ENCODE peak calls at places on chromosomes 4 and X, in nine cellular contexts. Y is aorta; G is GM23338; K is PC-3; U is effector memory CD4-positive, alpha-beta T cell; B is fibroblast of lung; D is GM12878; H is NT2/D1; Q is GM23248. T is an unnamed sample.
A peak's percentile ranks its signal among the peaks of the same experiment; 100 is the strongest.

GRCh38 chrX:39886282-39886681 is 211.5 kb downstream of the BCOR start:
- DNase-seq in H (no peak), K (no peak), Q (peak; percentile 18), G (no peak), Y (no peak), D (no peak), B (no peak), U (no peak), T (no peak)

GRCh38 chr4:86837651-86838050 is 11.5 kb downstream of the SLC10A6 start:
- DNase-seq in U (no peak), B (no peak), Q (no peak), H (no peak), G (no peak), D (no peak), K (no peak), Y (no peak), T (no peak)

GRCh38 chr4:8607603-8608481 is 15.3 kb downstream of the CPZ start:
- DNase-seq in U (no peak), D (no peak), Q (peak; percentile 38), H (no peak), G (peak; percentile 88), B (no peak), K (peak; percentile 7), Y (no peak), T (no peak)

GRCh38 chrX:15675490-15675921 is 10.9 kb upstream of the CLTRN start:
- DNase-seq in H (peak; percentile 60), D (no peak), Y (peak; percentile 95), U (peak; percentile 75), Q (peak; percentile 83), G (peak; percentile 80), K (peak; percentile 80), B (no peak), T (peak; percentile 68)

GRCh38 chr4:8165374-8165896 is 6.8 kb upstream of the ABLIM2 start:
- DNase-seq in U (no peak), Y (no peak), H (no peak), Q (peak; percentile 28), G (no peak), D (no peak), K (no peak), B (no peak), T (no peak)

GRCh38 chr4:138248058-138248457 is 5.9 kb upstream of the SLC7A11 start:
- DNase-seq in H (no peak), G (no peak), K (no peak), Q (no peak), B (no peak), U (no peak), D (no peak), Y (no peak), T (no peak)

GRCh38 chrX:39900788-39901170 is 197.0 kb downstream of the BCOR start:
- DNase-seq in D (no peak), H (no peak), Q (peak; percentile 30), U (no peak), G (peak; percentile 7), K (no peak), B (no peak), Y (no peak), T (no peak)

GRCh38 chr4:149825336-149825735 is 9.7 kb upstream of the IQCM start:
- DNase-seq in G (no peak), Q (peak; percentile 14), B (peak; percentile 5), H (no peak), K (peak; percentile 59), D (no peak), U (no peak), Y (no peak), T (no peak)

GRCh38 chr4:155376387-155377268 is at the start of gene MAP9:
- DNase-seq in Y (peak; percentile 95), K (peak; percentile 94), B (peak; percentile 99), U (peak; percentile 87), H (peak; percentile 89), G (peak; percentile 99), Q (peak; percentile 75), D (peak; percentile 78), T (peak; percentile 86)

GRCh38 chr4:99749445-99750391 is 66.9 kb upstream of the DAPP1 start:
- DNase-seq in Y (no peak), U (no peak), B (no peak), D (no peak), K (no peak), H (no peak), G (no peak), Q (no peak), T (no peak)

GRCh38 chrX:72094894-72095293 is 36.8 kb downstream of the RTL5 start:
- DNase-seq in B (peak; percentile 23), U (peak; percentile 77), Q (no peak), K (no peak), G (peak; percentile 46), H (no peak), Y (no peak), D (no peak), T (no peak)

GRCh38 chrX:56782791-56783449 is 53.9 kb downstream of the NBDY start:
- DNase-seq in K (no peak), D (no peak), U (no peak), G (no peak), B (no peak), Q (no peak), Y (peak; percentile 83), H (no peak), T (no peak)

GRCh38 chr4:2469192-2469984 is 482 bp downstream of the RNF4 start:
- DNase-seq in U (peak; percentile 67), G (peak; percentile 82), B (peak; percentile 42), K (peak; percentile 30), Y (peak; percentile 82), Q (peak; percentile 63), D (no peak), H (no peak), T (peak; percentile 23)

GRCh38 chrX:40063555-40063954 is 34.2 kb downstream of the BCOR start:
- DNase-seq in U (no peak), H (no peak), D (no peak), K (no peak), B (no peak), Y (peak; percentile 31), G (no peak), Q (no peak), T (no peak)

GRCh38 chrX:102651968-102652744 is 873 bp downstream of the GPRASP1 start:
- DNase-seq in H (peak; percentile 23), Y (peak; percentile 73), K (no peak), Q (peak; percentile 52), D (no peak), U (peak; percentile 44), B (peak; percentile 35), G (peak; percentile 69), T (peak; percentile 22)

GRCh38 chrX:87621697-87622096 is 104.1 kb downstream of the KLHL4 start:
- DNase-seq in H (no peak), B (peak; percentile 76), G (no peak), U (no peak), D (no peak), Q (no peak), K (peak; percentile 7), Y (no peak), T (no peak)

GRCh38 chrX:42131856-42132255 is 208.5 kb upstream of the CASK start:
- DNase-seq in H (no peak), D (no peak), Y (no peak), U (no peak), Q (peak; percentile 6), G (no peak), K (peak; percentile 44), B (no peak), T (no peak)

GRCh38 chr4:90246841-90247240 is 119.6 kb downstream of the CCSER1 start:
- DNase-seq in B (no peak), K (peak; percentile 12), Y (no peak), D (no peak), U (no peak), G (no peak), Q (no peak), H (no peak), T (no peak)

DNA sequence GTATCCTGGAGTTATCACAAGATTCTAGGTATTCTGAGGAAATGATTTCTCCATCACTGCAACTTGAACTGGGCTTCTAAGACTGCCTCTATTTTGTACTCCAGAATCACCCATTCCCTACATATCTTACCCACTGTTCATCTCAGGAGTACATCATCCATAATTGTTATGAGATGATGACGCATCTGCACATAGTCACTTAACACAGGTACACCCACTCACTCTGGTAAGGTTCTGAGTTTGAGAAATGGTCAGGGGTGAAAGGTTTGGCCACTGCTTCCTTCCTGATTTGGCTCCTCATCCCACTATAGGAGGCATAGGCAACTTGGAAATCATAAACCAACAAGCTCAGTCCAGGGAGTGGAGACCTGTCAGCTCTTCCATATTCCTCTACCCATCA is 143.9 kb downstream of the GLRA2 start:
- DNase-seq in D (no peak), Q (no peak), Y (no peak), B (peak; percentile 46), G (no peak), U (no peak), K (peak; percentile 56), H (no peak), T (no peak)
- H3K4me1 ChIP-seq in D (peaks cover 12% of the 10 kb centered on the region), Q (peaks cover 7% of the 10 kb centered on the region), Y (no peaks in the 10 kb centered on the region), B (peaks cover 3% of the 10 kb centered on the region), G (no peaks in the 10 kb centered on the region), U (no peaks in the 10 kb centered on the region), K (peaks cover 30% of the 10 kb centered on the region), H (no peaks in the 10 kb centered on the region), T (no peaks in the 10 kb centered on the region)

GRCh38 chr4:182277402-182277801 is 34.2 kb downstream of the TENM3 start:
- DNase-seq in G (no peak), B (peak; percentile 74), D (no peak), H (no peak), Y (no peak), U (no peak), Q (no peak), K (no peak), T (no peak)
- H3K4me1 ChIP-seq in G (peaks cover 18% of the 10 kb centered on the region), B (no peaks in the 10 kb centered on the region), D (no peaks in the 10 kb centered on the region), H (no peaks in the 10 kb centered on the region), Y (no peaks in the 10 kb centered on the region), U (no peaks in the 10 kb centered on the region), Q (no peaks in the 10 kb centered on the region), K (no peaks in the 10 kb centered on the region), T (no peaks in the 10 kb centered on the region)

DNA sequence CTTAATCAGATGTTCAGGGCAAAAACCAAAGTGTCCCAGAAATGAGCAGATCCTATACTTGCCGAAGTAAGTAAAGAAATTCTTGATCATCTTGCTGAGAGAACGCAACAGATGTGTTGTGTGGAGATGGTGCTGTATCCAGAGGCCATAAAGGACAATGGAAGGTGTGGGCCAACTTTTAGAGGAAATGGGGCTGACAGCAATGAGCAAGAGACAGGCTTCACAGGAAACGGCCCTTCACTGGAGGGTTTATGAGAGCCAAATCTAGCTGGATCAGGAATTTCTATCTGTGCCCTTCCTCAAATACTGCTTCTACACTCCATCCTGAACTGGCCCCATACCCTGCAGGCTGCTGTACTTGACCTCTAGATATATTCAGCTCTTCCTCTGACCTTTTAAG is 583.9 kb upstream of the DIPK2B start:
- DNase-seq in H (no peak), Y (no peak), Q (no peak), K (no peak), U (no peak), G (no peak), B (no peak), D (no peak), T (no peak)
- H3K4me1 ChIP-seq in H (peaks cover 13% of the 10 kb centered on the region), Y (no peaks in the 10 kb centered on the region), Q (peaks cover 38% of the 10 kb centered on the region), K (peaks cover 40% of the 10 kb centered on the region), U (no peaks in the 10 kb centered on the region), G (peaks cover 50% of the 10 kb centered on the region), B (peaks cover 9% of the 10 kb centered on the region), D (no peaks in the 10 kb centered on the region), T (no peaks in the 10 kb centered on the region)

DNA sequence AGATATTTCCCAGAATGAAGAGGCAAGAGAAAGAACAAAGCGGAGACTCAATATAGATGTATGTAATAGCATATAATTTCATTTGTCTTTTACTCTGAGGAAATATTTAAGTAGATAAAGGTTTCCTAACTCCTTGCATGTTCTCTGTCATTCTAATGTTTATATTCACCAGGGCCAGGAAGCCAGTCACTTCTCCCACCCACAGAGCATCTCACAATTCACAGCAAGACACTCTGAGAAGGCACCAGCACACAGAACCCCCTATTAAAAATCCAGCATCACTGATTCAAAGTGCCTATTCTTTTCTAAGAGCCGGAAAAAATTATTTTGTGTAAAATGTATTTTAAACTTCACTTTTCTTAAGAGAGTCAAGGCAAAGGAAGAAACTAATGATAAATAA is 927.1 kb downstream of the C4orf33 start:
- DNase-seq in G (peak; percentile 16), Y (no peak), B (no peak), Q (no peak), H (no peak), D (no peak), U (no peak), K (no peak), T (no peak)
- H3K4me1 ChIP-seq in G (peaks cover 40% of the 10 kb centered on the region), Y (no peaks in the 10 kb centered on the region), B (no peaks in the 10 kb centered on the region), Q (no peaks in the 10 kb centered on the region), H (no peaks in the 10 kb centered on the region), D (no peaks in the 10 kb centered on the region), U (no peaks in the 10 kb centered on the region), K (no peaks in the 10 kb centered on the region), T (no peaks in the 10 kb centered on the region)

T was measured in prostate gland.